ENCODE peak calls at places on chromosome 14, in eight cellular contexts. P is IMR-90, L is K562, Y is uterus, J is SK-N-SH, O is HCT116, C is Peyer's patch, F is kidney. R is an unnamed sample.

GRCh38 chr14:44962573-44963528 is 861 bp downstream of the TOGARAM1 start:
- DNase-seq in P (peak; percentile 54), L (peak; percentile 11), Y (peak; percentile 53), J (no peak), O (no peak), C (peak; percentile 64), F (peak; percentile 88), R (no peak)

GRCh38 chr14:24662753-24663152 is 28.8 kb upstream of the GZMB start:
- DNase-seq in P (no peak), L (no peak), Y (peak; percentile 22), J (no peak), O (no peak), C (no peak), F (no peak), R (peak; percentile 52)

GRCh38 chr14:101018561-101019290 is 115.2 kb upstream of the RTL1 start:
- DNase-seq in P (no peak), L (no peak), Y (no peak), J (no peak), O (no peak), C (peak; percentile 19), F (peak; percentile 52), R (peak; percentile 14)

GRCh38 chr14:96979611-96980074 is 182.5 kb downstream of the VRK1 start:
- DNase-seq in P (no peak), L (no peak), Y (no peak), J (peak; percentile 29), O (no peak), C (no peak), F (no peak), R (no peak)

GRCh38 chr14:30521899-30522736 is 36.8 kb upstream of the G2E3 start:
- DNase-seq in P (peak; percentile 51), L (peak; percentile 28), Y (no peak), J (peak; percentile 8), O (peak; percentile 54), C (no peak), F (no peak), R (no peak)

GRCh38 chr14:24403294-24404013 is 4.7 kb downstream of the NYNRIN start:
- DNase-seq in P (peak; percentile 28), L (no peak), Y (no peak), J (no peak), O (no peak), C (no peak), F (no peak), R (no peak)

GRCh38 chr14:76657404-76657803 is 103.9 kb upstream of the VASH1 start:
- DNase-seq in P (no peak), L (no peak), Y (no peak), J (no peak), O (no peak), C (no peak), F (no peak), R (no peak)

GRCh38 chr14:97978336-97978735 is 1181.2 kb downstream of the VRK1 start:
- DNase-seq in P (no peak), L (no peak), Y (peak; percentile 80), J (peak; percentile 56), O (peak; percentile 6), C (peak; percentile 89), F (peak; percentile 91), R (peak; percentile 92)

GRCh38 chr14:54796961-54797360 is 105.7 kb downstream of the GCH1 start:
- DNase-seq in P (peak; percentile 81), L (no peak), Y (no peak), J (no peak), O (no peak), C (no peak), F (no peak), R (no peak)

GRCh38 chr14:29566194-29566593 is 361.5 kb downstream of the PRKD1 start:
- DNase-seq in P (no peak), L (no peak), Y (no peak), J (no peak), O (no peak), C (no peak), F (no peak), R (no peak)

DNA sequence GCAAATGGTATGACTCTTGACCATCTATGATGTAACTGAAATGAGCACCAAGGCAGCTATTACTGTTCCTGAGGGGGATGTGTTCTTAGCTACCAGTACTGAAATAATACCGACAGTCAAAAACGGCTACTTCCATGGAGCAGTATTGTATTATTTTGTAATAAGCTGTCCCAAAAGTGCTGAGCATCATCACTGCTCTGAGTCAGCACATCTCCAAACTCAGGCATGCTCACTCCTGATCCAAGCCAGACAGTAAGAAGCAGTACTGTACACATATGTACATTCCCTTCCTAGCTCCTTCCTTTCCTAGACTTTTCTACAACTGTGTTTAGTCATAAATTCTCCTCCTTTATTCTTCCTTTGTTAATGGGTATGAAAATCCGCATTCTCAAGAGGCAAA is 8.5 kb downstream of the VTI1B start:
- DNase-seq in P (peak; percentile 75), L (no peak), Y (no peak), J (no peak), O (no peak), C (no peak), F (no peak), R (no peak)
- H3K27ac ChIP-seq in P (no peak overlapping the region), L (no peak overlapping the region), Y (no peak overlapping the region), J (no peak overlapping the region), O (no peak overlapping the region), C (no peak overlapping the region), F (no peak overlapping the region), R (no peak overlapping the region)

DNA sequence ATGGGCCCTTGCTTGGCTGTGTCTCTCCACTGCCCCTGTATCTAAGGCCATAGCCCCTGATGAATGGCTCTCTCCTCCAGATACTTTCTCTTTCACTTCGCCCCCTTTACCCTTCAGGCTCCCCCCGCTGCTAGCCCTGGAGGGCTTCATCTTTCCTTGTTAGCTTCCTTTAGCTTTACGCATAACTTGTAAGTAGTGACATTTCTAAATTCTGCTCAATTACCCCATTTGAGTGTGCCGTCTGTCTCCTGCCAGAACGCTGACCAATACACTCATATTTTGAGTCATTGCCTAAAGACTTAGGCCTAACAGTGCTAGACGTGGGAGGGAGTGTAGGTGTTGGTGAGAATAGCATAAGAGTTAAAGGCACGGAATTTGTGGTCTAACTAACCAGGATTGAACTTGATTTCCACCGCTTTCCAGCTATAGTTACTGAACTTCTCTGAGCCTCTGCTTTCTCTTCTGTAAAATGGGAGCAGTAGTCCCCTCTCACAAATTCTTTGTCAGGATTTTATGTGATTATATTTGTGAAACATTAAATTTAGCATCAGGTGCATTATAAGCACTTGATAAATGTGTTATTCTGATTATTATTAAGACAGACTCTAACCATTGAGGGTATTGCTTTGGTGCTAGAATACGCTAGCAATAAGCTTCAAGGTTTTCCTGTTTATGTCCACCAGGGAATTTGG is 129.3 kb downstream of the ZFP36L1 start:
- DNase-seq in P (peak; percentile 91), L (no peak), Y (peak; percentile 64), J (no peak), O (no peak), C (no peak), F (no peak), R (no peak)
- H3K4me1 ChIP-seq in P (peaks cover 40% of the 10 kb centered on the region), L (no peaks in the 10 kb centered on the region), Y (peaks cover 23% of the 10 kb centered on the region), J (peaks cover 19% of the 10 kb centered on the region), O (peaks cover 39% of the 10 kb centered on the region), C (no peaks in the 10 kb centered on the region), F (peaks cover 15% of the 10 kb centered on the region), R (peaks cover 5% of the 10 kb centered on the region)

GRCh38 chr14:99286761-99287160 is 14.8 kb upstream of the BCL11B start:
- DNase-seq in P (no peak), L (no peak), Y (no peak), J (no peak), O (no peak), C (no peak), F (no peak), R (no peak)
- H3K27ac ChIP-seq in P (no peak overlapping the region), L (no peak overlapping the region), Y (no peak overlapping the region), J (no peak overlapping the region), O (no peak overlapping the region), C (no peak overlapping the region), F (no peak overlapping the region), R (no peak overlapping the region)

GRCh38 chr14:65228956-65229355 is 126.6 kb upstream of the MAX start:
- DNase-seq in P (no peak), L (no peak), Y (no peak), J (no peak), O (no peak), C (no peak), F (no peak), R (no peak)
- H3K4me1 ChIP-seq in P (peaks cover 10% of the 10 kb centered on the region), L (peaks cover 4% of the 10 kb centered on the region), Y (no peaks in the 10 kb centered on the region), J (peaks cover 17% of the 10 kb centered on the region), O (peaks cover 70% of the 10 kb centered on the region), C (no peaks in the 10 kb centered on the region), F (peaks cover 7% of the 10 kb centered on the region), R (peaks cover 15% of the 10 kb centered on the region)

R was measured in endodermal cell.